ENCODE peak calls at places on chromosome 5, in four cellular contexts. Y, J, R and D are unnamed samples.

GRCh38 chr5:178424141-178424855 is 165.9 kb downstream of the COL23A1 start:
- DNase-seq in R (no peak), J (no peak), Y (no peak), D (no peak)

GRCh38 chr5:42579320-42579719 is 156.1 kb downstream of the GHR start:
- DNase-seq in Y (no peak), R (no peak), J (no peak), D (no peak)

GRCh38 chr5:64569880-64570279 is 64.1 kb downstream of the RGS7BP start:
- DNase-seq in J (no peak), R (no peak), Y (no peak), D (no peak)

GRCh38 chr5:38154615-38155204 is 103.6 kb upstream of the EGFLAM start:
- DNase-seq in R (no peak), Y (no peak), J (no peak), D (no peak)

GRCh38 chr5:60945760-60946253 is 802 bp downstream of the NDUFAF2 start:
- DNase-seq in J (no peak), R (no peak), Y (no peak), D (no peak)

GRCh38 chr5:179766021-179766725 is 27.6 kb upstream of the LTC4S start:
- DNase-seq in Y (no peak), R (no peak), J (no peak), D (peak)

GRCh38 chr5:35087971-35088370 is 40.2 kb upstream of the AGXT2 start:
- DNase-seq in Y (no peak), R (no peak), J (no peak), D (no peak)

GRCh38 chr5:72847439-72847838 is 31.0 kb downstream of the TNPO1 start:
- DNase-seq in Y (no peak), R (no peak), J (no peak), D (no peak)

GRCh38 chr5:147427784-147428401 is 82.0 kb downstream of the DPYSL3 start:
- DNase-seq in J (no peak), R (no peak), Y (no peak), D (no peak)

GRCh38 chr5:38603691-38604090 is 47.2 kb upstream of the LIFR start:
- DNase-seq in R (no peak), Y (no peak), J (no peak), D (peak)

GRCh38 chr5:102823441-102823874 is 68.4 kb downstream of the PAM start:
- DNase-seq in J (no peak), R (no peak), Y (no peak), D (no peak)

GRCh38 chr5:177362871-177363507 is 5.3 kb downstream of the RGS14 start:
- DNase-seq in R (peak), J (no peak), Y (peak), D (peak)

GRCh38 chr5:107604990-107605389 is 65.7 kb downstream of the EFNA5 start:
- DNase-seq in Y (no peak), R (no peak), J (no peak), D (no peak)